ENCODE peak calls at places on chromosomes 2 and 18, in seven cellular contexts. F is T-helper 1 cell; W is adipocyte; Y is stimulated activated CD8-positive, alpha-beta memory T cell treated with anti-CD3 and anti-CD28 coated beads, Interleukin-4, amount 100 ng/mL, for 1 hour; B is NCI-H526 treated with DMSO at 0.1 percent for 48 hours; V is ureter; J is pons. K is an unnamed sample.

GRCh38 chr2:240803191-240803590 is 16.8 kb downstream of the KIF1A start:
- DNase-seq in F (no peak), W (no peak), Y (no peak), B (no peak), V (no peak), J (no peak), K (no peak)

GRCh38 chr18:55861266-55861665 is 273.3 kb upstream of the TCF4 start:
- DNase-seq in F (no peak), W (peak), Y (no peak), B (peak), V (no peak), J (peak), K (no peak)

GRCh38 chr2:170155022-170155722 is 22.8 kb upstream of the MYO3B start:
- DNase-seq in F (no peak), W (peak), Y (no peak), B (no peak), V (no peak), J (no peak), K (no peak)

GRCh38 chr2:15633971-15634346 is 42.3 kb downstream of the DDX1 start:
- DNase-seq in F (no peak), W (no peak), Y (no peak), B (no peak), V (no peak), J (no peak), K (no peak)

GRCh38 chr2:74867841-74868658 is 34.1 kb downstream of the HK2 start:
- DNase-seq in F (no peak), W (peak), Y (no peak), B (no peak), V (no peak), J (no peak), K (no peak)

GRCh38 chr2:50401772-50402653 is 629.9 kb downstream of the NRXN1 start:
- DNase-seq in F (peak), W (peak), Y (no peak), B (peak), V (peak), J (peak), K (no peak)

GRCh38 chr2:234702731-234703225 is 205.9 kb upstream of the ARL4C start:
- DNase-seq in F (no peak), W (no peak), Y (no peak), B (peak), V (no peak), J (no peak), K (no peak)

GRCh38 chr18:73199151-73199550 is 331.4 kb upstream of the NETO1 start:
- DNase-seq in F (no peak), W (peak), Y (no peak), B (no peak), V (no peak), J (no peak), K (no peak)

K was measured in T follicular helper cell.